ENCODE peak calls at places on chromosomes 3 and 15, in four cellular contexts. E is H9, D is mesendoderm, B is H1. Q is an unnamed sample.

GRCh38 chr15:85403745-85404144 is 23.3 kb downstream of the AKAP13 start:
- DNase-seq in B (no peak), D (peak), E (no peak), Q (peak)

GRCh38 chr3:156135921-156136655 is 15.7 kb downstream of the KCNAB1 start:
- DNase-seq in E (no peak), D (peak), B (no peak), Q (no peak)

GRCh38 chr15:98003528-98003927 is 43.0 kb downstream of the ARRDC4 start:
- DNase-seq in B (no peak), D (peak), E (no peak), Q (no peak)

GRCh38 chr3:69339766-69340165 is 46.1 kb downstream of the FRMD4B start:
- DNase-seq in E (no peak), B (no peak), D (no peak), Q (no peak)

GRCh38 chr15:57752426-57752825 is 45.9 kb downstream of the POLR2M start:
- DNase-seq in B (no peak), E (peak), D (peak), Q (no peak)

GRCh38 chr3:193938613-193939012 is 197.3 kb upstream of the HES1 start:
- DNase-seq in B (no peak), E (peak), D (peak), Q (no peak)

GRCh38 chr15:92709064-92709463 is 53.5 kb upstream of the FAM174B start:
- DNase-seq in D (no peak), B (no peak), E (no peak), Q (no peak)

GRCh38 chr15:69126054-69126469 is 34.4 kb upstream of the GLCE start:
- DNase-seq in E (no peak), D (no peak), B (no peak), Q (peak)

GRCh38 chr3:23385327-23385726 is 182.2 kb downstream of the UBE2E2 start:
- DNase-seq in B (no peak), D (no peak), E (no peak), Q (no peak)

GRCh38 chr15:69734699-69735098 is 282.1 kb downstream of the RPLP1 start:
- DNase-seq in B (no peak), E (no peak), D (no peak), Q (no peak)

GRCh38 chr15:67080900-67081431 is 15.6 kb downstream of the SMAD3 start:
- DNase-seq in E (no peak), B (no peak), D (no peak), Q (peak)

GRCh38 chr15:57138260-57138895 is 219.9 kb downstream of the TCF12 start:
- DNase-seq in E (peak), D (peak), B (no peak), Q (peak)

DNA sequence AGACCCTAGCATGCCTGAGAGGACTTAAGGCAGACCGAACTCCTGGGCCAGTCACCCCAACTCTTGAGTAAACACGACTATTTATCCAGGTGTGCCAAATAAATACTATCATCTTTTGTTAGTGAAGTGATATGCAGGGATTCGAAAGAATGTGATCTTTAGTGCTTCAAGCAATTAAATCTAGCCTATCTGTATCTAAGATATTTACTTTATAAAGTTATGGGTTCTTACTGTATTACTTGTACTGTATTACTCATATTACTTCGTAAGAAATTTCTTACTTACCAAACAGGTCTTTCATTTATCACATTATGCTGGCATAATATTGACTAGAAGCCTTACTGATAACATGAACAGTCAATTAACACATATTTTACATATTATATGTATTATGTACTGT is 211.6 kb upstream of the NECTIN3 start:
- DNase-seq in D (no peak), B (no peak), E (no peak), Q (no peak)
- H3K56ac ChIP-seq in D (no peak), B (no peak), E (no peak), Q (no peak)

GRCh38 chr3:119176778-119177177 is 3.4 kb downstream of the UPK1B start:
- DNase-seq in D (no peak), E (no peak), B (no peak), Q (no peak)
- H3K56ac ChIP-seq in D (no peak), E (no peak), B (no peak), Q (no peak)

DNA sequence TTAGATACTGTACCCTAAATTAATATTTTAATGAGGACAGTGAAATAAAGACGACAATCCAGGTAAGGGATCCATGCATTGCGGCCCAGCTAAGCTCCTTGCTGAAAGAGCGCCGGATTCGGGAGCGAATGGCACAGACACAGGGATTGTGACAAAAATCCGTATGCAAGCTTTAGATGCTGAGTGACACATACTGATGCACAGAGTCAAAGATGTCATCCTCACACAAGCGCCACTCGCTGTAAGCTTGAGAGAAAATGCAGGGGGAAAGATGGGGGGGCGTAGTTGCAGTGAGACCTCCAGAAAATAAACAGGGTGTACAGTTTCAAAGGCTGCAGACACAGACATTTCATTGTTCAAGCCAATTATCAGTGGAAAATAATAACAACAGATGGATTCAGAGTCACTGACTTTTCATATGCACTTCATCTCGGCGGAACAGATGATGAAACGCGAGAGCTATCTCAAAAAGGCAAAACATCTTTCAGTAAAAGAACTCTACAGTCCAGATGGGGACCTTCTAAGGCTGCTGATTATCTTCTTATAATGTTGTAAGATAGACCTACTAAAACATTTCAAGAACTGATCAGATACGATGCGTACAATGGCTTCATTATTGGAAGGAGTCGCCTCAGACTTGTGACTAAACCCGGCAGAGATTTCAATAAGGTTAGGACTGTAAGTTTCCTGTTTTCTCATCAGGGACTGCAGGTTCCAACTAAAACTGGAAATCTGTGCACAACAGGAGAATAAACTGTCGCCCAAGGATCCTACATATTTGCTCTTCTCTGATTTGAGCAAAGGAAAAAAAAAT is 275.4 kb downstream of the FOXP1 start:
- DNase-seq in E (no peak), D (no peak), B (no peak), Q (peak)
- H3K56ac ChIP-seq in E (no peak), D (no peak), B (no peak), Q (peak)

GRCh38 chr3:133130168-133130567 is 92.0 kb downstream of the TMEM108 start:
- DNase-seq in D (no peak), B (no peak), E (no peak), Q (peak)
- H3K56ac ChIP-seq in D (no peak), B (no peak), E (no peak), Q (no peak)

GRCh38 chr3:115469649-115470048 is 153.7 kb upstream of the GAP43 start:
- DNase-seq in E (no peak), B (no peak), D (no peak), Q (no peak)

GRCh38 chr3:115475178-115476041 is 147.9 kb upstream of the GAP43 start:
- DNase-seq in B (no peak), D (peak), E (no peak), Q (no peak)

GRCh38 chr3:115470254-115470653 is 153.1 kb upstream of the GAP43 start:
- DNase-seq in D (no peak), B (no peak), E (no peak), Q (no peak)
- H3K56ac ChIP-seq in D (no peak), B (no peak), E (no peak), Q (no peak)

Q was measured in IMR-90.